ENCODE peak calls at places on chromosomes 7 and 10, in five cellular contexts. Y is GM12878, G is HepG2, U is K562, J is H1. E is an unnamed sample.

GRCh38 chr7:109282726-109283125 is 713.1 kb downstream of the DNAJB9 start:
- DNase-seq in G (no peak), J (no peak), U (no peak), Y (no peak), E (no peak)

GRCh38 chr7:95989301-95989700 is 216.9 kb downstream of the DYNC1I1 start:
- DNase-seq in J (no peak), G (no peak), Y (no peak), U (no peak), E (no peak)

GRCh38 chr10:79081353-79082034 is 12.7 kb downstream of the ZMIZ1 start:
- DNase-seq in G (no peak), U (no peak), Y (no peak), J (no peak), E (no peak)

GRCh38 chr10:88110355-88110754 is 246.9 kb downstream of the PTEN start:
- DNase-seq in J (no peak), U (no peak), G (no peak), Y (no peak), E (peak)

GRCh38 chr7:55939514-55940123 is 12.1 kb upstream of the MRPS17 start:
- DNase-seq in U (no peak), Y (no peak), J (no peak), G (no peak), E (no peak)

GRCh38 chr7:134140889-134141867 is 14.0 kb downstream of the LRGUK start:
- DNase-seq in J (peak), Y (no peak), U (peak), G (peak), E (peak)

GRCh38 chr10:91598211-91598981 is 34.5 kb downstream of the PPP1R3C start:
- DNase-seq in U (no peak), G (no peak), Y (no peak), J (no peak), E (peak)

GRCh38 chr7:6320791-6321190 is 48.4 kb upstream of the CYTH3 start:
- DNase-seq in J (no peak), U (no peak), Y (no peak), G (no peak), E (no peak)

GRCh38 chr7:867406-868188 is 8.8 kb upstream of the GET4 start:
- DNase-seq in G (no peak), Y (no peak), U (no peak), J (no peak), E (peak)

GRCh38 chr7:151143261-151144015 is 24.1 kb downstream of the GBX1 start:
- DNase-seq in G (no peak), Y (no peak), J (no peak), U (no peak), E (no peak)

GRCh38 chr7:70583965-70584883 is 547.7 kb upstream of the GALNT17 start:
- DNase-seq in U (peak), J (no peak), Y (no peak), G (no peak), E (no peak)

GRCh38 chr10:101653536-101653935 is 41.4 kb downstream of the FBXW4 start:
- DNase-seq in Y (no peak), G (no peak), U (no peak), J (no peak), E (no peak)

GRCh38 chr10:24209421-24209770 is 458 bp downstream of the KIAA1217 start:
- DNase-seq in J (no peak), G (no peak), Y (no peak), U (no peak), E (no peak)

GRCh38 chr10:113644185-113645120 is 19.4 kb downstream of the NRAP start:
- DNase-seq in J (no peak), U (no peak), Y (no peak), G (peak), E (no peak)

GRCh38 chr7:147639037-147639436 is 951.5 kb upstream of the C7orf33 start:
- DNase-seq in G (no peak), J (no peak), U (no peak), Y (no peak), E (no peak)

GRCh38 chr10:14580933-14581332 is 193.8 kb downstream of the FAM107B start:
- DNase-seq in J (no peak), U (no peak), Y (no peak), G (no peak), E (no peak)

GRCh38 chr10:72328045-72328828 is 26.5 kb downstream of the DNAJB12 start:
- DNase-seq in J (peak), Y (no peak), G (peak), U (peak), E (peak)

GRCh38 chr7:100465702-100466311 is 1.7 kb upstream of the SPACDR start:
- DNase-seq in J (no peak), G (peak), U (peak), Y (no peak), E (peak)

GRCh38 chr7:20786779-20787651 is at the start of gene SP8:
- DNase-seq in U (peak), J (peak), G (peak), Y (no peak), E (peak)

GRCh38 chr10:49328401-49329185 is 29.6 kb downstream of the C10orf71 start:
- DNase-seq in G (no peak), U (no peak), Y (no peak), J (peak), E (no peak)

GRCh38 chr7:95246935-95247370 is 77.4 kb downstream of the PON1 start:
- DNase-seq in G (peak), Y (peak), J (peak), U (peak), E (peak)

GRCh38 chr10:8614054-8614565 is 559.6 kb downstream of the GATA3 start:
- DNase-seq in J (no peak), Y (no peak), U (no peak), G (no peak), E (no peak)

GRCh38 chr7:105880571-105881330 is 4.4 kb upstream of the ATXN7L1 start:
- DNase-seq in J (no peak), Y (no peak), U (no peak), G (no peak), E (no peak)

GRCh38 chr10:21894648-21895342 is 108.7 kb downstream of the DNAJC1 start:
- DNase-seq in G (no peak), J (no peak), Y (no peak), U (no peak), E (no peak)

GRCh38 chr10:51269816-51270215 is 195.5 kb downstream of the PRKG1 start:
- DNase-seq in J (no peak), G (no peak), Y (no peak), U (no peak), E (no peak)

GRCh38 chr10:6423004-6423403 is 157.1 kb downstream of the PRKCQ start:
- DNase-seq in J (no peak), U (no peak), Y (no peak), G (no peak), E (no peak)

GRCh38 chr10:36676321-36677169 is 448.9 kb upstream of the ANKRD30A start:
- DNase-seq in G (no peak), Y (no peak), J (no peak), U (no peak), E (no peak)

GRCh38 chr7:127983804-127984332 is 47.4 kb downstream of the LRRC4 start:
- DNase-seq in Y (no peak), U (peak), J (no peak), G (peak), E (no peak)

GRCh38 chr7:106978425-106979386 is 65.8 kb upstream of the PRKAR2B start:
- DNase-seq in G (no peak), U (peak), Y (no peak), J (no peak), E (peak)

GRCh38 chr10:110163192-110163773 is 44.1 kb upstream of the MXI1 start:
- DNase-seq in U (no peak), G (no peak), Y (no peak), J (no peak), E (no peak)

GRCh38 chr10:132185601-132186487 is 904 bp upstream of the DPYSL4 start:
- DNase-seq in Y (no peak), U (peak), G (no peak), J (peak), E (no peak)

GRCh38 chr7:134320201-134320600 is 3.5 kb upstream of the SLC35B4 start:
- DNase-seq in J (no peak), U (no peak), Y (no peak), G (no peak), E (no peak)

GRCh38 chr10:35495521-35496238 is 109.5 kb upstream of the GJD4 start:
- DNase-seq in Y (no peak), U (no peak), J (no peak), G (peak), E (no peak)

GRCh38 chr10:71064413-71065118 is 147.8 kb upstream of the UNC5B start:
- DNase-seq in G (peak), U (no peak), Y (no peak), J (no peak), E (peak)

GRCh38 chr10:88115968-88116367 is 252.5 kb downstream of the PTEN start:
- DNase-seq in G (no peak), Y (no peak), J (no peak), U (no peak), E (no peak)

GRCh38 chr7:138000081-138000701 is 1.7 kb downstream of the CREB3L2 start:
- DNase-seq in G (peak), Y (no peak), J (no peak), U (peak), E (peak)

GRCh38 chr10:19730071-19730470 is 86.2 kb upstream of the PLXDC2 start:
- DNase-seq in U (no peak), Y (no peak), J (no peak), G (no peak), E (no peak)

GRCh38 chr10:131155218-131155902 is 156.2 kb downstream of the TCERG1L start:
- DNase-seq in U (no peak), J (no peak), Y (no peak), G (no peak), E (no peak)
- TF ChIP-seq KDM1A in U (no peak), J (no peak), Y (no peak), G (no peak), E (no peak)

GRCh38 chr7:73828107-73828803 is 2.5 kb upstream of the CLDN4 start:
- DNase-seq in Y (no peak), G (peak), U (peak), J (no peak), E (peak)
- TF ChIP-seq RAD21 in Y (no peak), G (no peak), U (no peak), J (no peak), E (no peak)

GRCh38 chr7:157688439-157689268 is 351.9 kb downstream of the DNAJB6 start:
- DNase-seq in U (no peak), J (peak), G (no peak), Y (no peak), E (no peak)
- TF ChIP-seq KDM1A in U (no peak), J (no peak), G (no peak), Y (no peak), E (no peak)

DNA sequence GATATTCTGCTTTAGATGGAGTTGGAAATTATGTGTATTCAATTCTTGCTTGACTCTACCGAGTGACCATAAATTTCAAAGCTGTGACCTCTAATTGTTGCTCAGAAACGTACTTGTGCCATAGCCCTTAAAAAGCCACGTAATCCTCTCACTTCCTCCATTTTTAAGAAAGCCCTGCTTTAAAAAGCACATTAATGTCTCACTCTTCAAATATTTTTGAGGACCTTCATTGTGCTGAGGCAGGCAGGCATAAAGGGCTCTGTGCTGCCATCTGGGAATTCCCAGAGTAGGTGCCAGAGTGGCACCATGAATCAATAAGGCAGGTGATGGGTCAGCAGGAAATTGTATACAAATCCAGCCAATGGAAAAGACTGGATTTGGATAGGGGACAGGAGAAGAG is 97.7 kb upstream of the FAM204A start:
- DNase-seq in J (no peak), Y (no peak), U (no peak), G (no peak), E (no peak)
- TF ChIP-seq RAD21 in J (no peak), Y (no peak), U (no peak), G (no peak), E (no peak)